ENCODE peak calls at places on chromosome 5, in six cellular contexts. N, R, B, V, I and E are unnamed samples. For H3K4me1, the result is how much of the 10 kb centered on the place peaks cover.

GRCh38 chr5:58311526-58311925 is 148.4 kb downstream of the PLK2 start:
- DNase-seq in N (no peak), R (no peak), B (no peak), V (no peak), I (no peak), E (no peak)

GRCh38 chr5:108884736-108885135 is 137.0 kb downstream of the FER start:
- DNase-seq in N (no peak), R (no peak), B (no peak), V (no peak), I (no peak), E (no peak)

GRCh38 chr5:52777186-52777585 is 10.5 kb upstream of the ITGA1 start:
- DNase-seq in N (no peak), R (no peak), B (no peak), V (no peak), I (no peak), E (no peak)

GRCh38 chr5:16606628-16607027 is 10.2 kb downstream of the RETREG1 start:
- DNase-seq in N (peak), R (no peak), B (no peak), V (no peak), I (no peak), E (no peak)

GRCh38 chr5:132473019-132473531 is 17.5 kb downstream of the IRF1 start:
- DNase-seq in N (peak), R (peak), B (peak), V (peak), I (peak), E (no peak)

GRCh38 chr5:107661038-107661649 is 9.6 kb downstream of the EFNA5 start:
- DNase-seq in N (no peak), R (no peak), B (no peak), V (no peak), I (no peak), E (no peak)

GRCh38 chr5:177390363-177391300 is 6.4 kb downstream of the SLC34A1 start:
- DNase-seq in N (peak), R (peak), B (peak), V (peak), I (peak), E (peak)

GRCh38 chr5:24547127-24547526 is 97.7 kb downstream of the CDH10 start:
- DNase-seq in N (no peak), R (no peak), B (no peak), V (no peak), I (no peak), E (no peak)

GRCh38 chr5:179317411-179318192 is 27.7 kb downstream of the ADAMTS2 start:
- DNase-seq in N (peak), R (peak), B (no peak), V (peak), I (no peak), E (no peak)

GRCh38 chr5:2262620-2263019 is 379.9 kb upstream of the IRX4 start:
- DNase-seq in N (no peak), R (no peak), B (no peak), V (no peak), I (no peak), E (no peak)

GRCh38 chr5:137360607-137361006 is 138.5 kb downstream of the SPOCK1 start:
- DNase-seq in N (no peak), R (no peak), B (no peak), V (no peak), I (no peak), E (no peak)

GRCh38 chr5:43649256-43649655 is 46.3 kb downstream of the NNT start:
- DNase-seq in N (no peak), R (no peak), B (no peak), V (no peak), I (no peak), E (no peak)

GRCh38 chr5:59562756-59563389 is 330.7 kb downstream of the PDE4D start:
- DNase-seq in N (no peak), R (peak), B (no peak), V (peak), I (peak), E (no peak)

GRCh38 chr5:93570294-93571110 is 10.5 kb downstream of the NR2F1-AS1 start:
- DNase-seq in N (no peak), R (peak), B (no peak), V (peak), I (no peak), E (no peak)

GRCh38 chr5:38134750-38135330 is 123.5 kb upstream of the EGFLAM start:
- DNase-seq in N (no peak), R (no peak), B (no peak), V (no peak), I (no peak), E (peak)

GRCh38 chr5:23269981-23270380 is 237.4 kb upstream of the PRDM9 start:
- DNase-seq in N (no peak), R (no peak), B (no peak), V (no peak), I (no peak), E (no peak)

GRCh38 chr5:120901199-120901598 is 437.1 kb downstream of the PRR16 start:
- DNase-seq in N (no peak), R (no peak), B (no peak), V (no peak), I (no peak), E (no peak)

GRCh38 chr5:119353686-119354366 is 2.0 kb upstream of the TNFAIP8 start:
- DNase-seq in N (no peak), R (no peak), B (no peak), V (no peak), I (no peak), E (no peak)

GRCh38 chr5:87385794-87386193 is 26.9 kb downstream of the CCNH start:
- DNase-seq in N (no peak), R (no peak), B (no peak), V (no peak), I (no peak), E (no peak)

GRCh38 chr5:56534102-56534501 is 281.2 kb upstream of the MAP3K1 start:
- DNase-seq in N (no peak), R (no peak), B (no peak), V (peak), I (no peak), E (no peak)

GRCh38 chr5:71582945-71583584 is 4.1 kb upstream of the MCCC2 start:
- DNase-seq in N (no peak), R (no peak), B (no peak), V (no peak), I (no peak), E (peak)

GRCh38 chr5:169416583-169417196 is 115.8 kb upstream of the SLIT3 start:
- DNase-seq in N (peak), R (no peak), B (peak), V (peak), I (no peak), E (no peak)

GRCh38 chr5:180808461-180809000 is 5.9 kb upstream of the MGAT1 start:
- DNase-seq in N (peak), R (no peak), B (no peak), V (peak), I (no peak), E (no peak)

GRCh38 chr5:175477440-175477839 is 920 bp upstream of the SFXN1 start:
- DNase-seq in N (no peak), R (no peak), B (no peak), V (no peak), I (no peak), E (no peak)

GRCh38 chr5:40386293-40386692 is 293.4 kb upstream of the PTGER4 start:
- DNase-seq in N (no peak), R (no peak), B (no peak), V (no peak), I (peak), E (no peak)

GRCh38 chr5:36357391-36357790 is 55.7 kb upstream of the RANBP3L start:
- DNase-seq in N (no peak), R (no peak), B (no peak), V (no peak), I (no peak), E (no peak)

GRCh38 chr5:127098246-127098645 is 24.9 kb upstream of the C5orf63 start:
- DNase-seq in N (no peak), R (no peak), B (no peak), V (no peak), I (no peak), E (no peak)

DNA sequence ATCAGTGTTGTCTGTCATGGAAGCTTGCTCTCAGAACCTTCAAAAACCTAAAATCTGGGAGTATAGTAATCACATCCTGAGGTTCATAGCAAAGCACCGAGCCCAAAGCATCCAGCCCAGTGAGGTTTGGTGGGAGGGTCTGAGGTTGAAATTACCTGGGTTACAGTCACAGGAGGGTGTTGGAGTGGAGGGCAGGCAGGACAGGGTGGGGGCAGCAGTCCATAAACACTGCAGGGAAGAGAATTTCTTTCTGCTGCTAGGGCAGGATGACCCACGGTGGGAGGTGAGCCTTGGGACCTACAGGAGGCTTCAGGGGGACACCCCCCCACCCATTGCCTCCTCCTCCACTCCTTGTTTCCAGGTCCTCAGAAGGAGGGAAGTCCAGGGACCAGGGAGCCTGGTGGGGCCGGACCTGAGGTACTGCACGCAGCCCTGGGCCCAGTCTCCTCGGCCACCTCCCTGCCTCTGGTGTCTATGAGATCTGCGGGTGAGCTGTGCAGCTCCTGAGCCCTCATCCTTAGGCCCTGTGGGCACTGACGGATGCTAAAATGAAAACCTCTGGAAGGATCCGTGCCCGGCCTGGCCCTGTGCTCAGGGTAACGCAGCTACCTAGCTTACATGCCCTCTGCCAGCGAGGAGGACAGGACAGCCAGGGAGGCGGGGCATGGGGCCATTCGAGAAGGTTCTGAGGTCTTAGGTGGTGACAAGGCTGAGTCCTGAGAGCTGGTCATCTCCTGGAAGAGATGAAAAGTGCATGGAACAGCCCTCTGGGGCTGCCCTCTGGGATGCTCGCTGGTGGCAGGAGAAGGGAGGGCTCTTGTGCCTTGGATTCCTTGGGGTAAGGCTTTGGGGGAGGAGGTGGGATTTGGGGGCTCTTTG is 1.8 kb upstream of the ADCY2 start:
- DNase-seq in N (no peak), R (no peak), B (no peak), V (no peak), I (no peak), E (peak)
- H3K4me3 ChIP-seq in N (no peak), R (no peak), B (no peak), V (no peak), I (no peak), E (no peak)

GRCh38 chr5:156798201-156798600 is 51.9 kb upstream of the PPP1R2B start:
- DNase-seq in N (no peak), R (no peak), B (no peak), V (no peak), I (no peak), E (no peak)

GRCh38 chr5:156800982-156801381 is 49.1 kb upstream of the PPP1R2B start:
- DNase-seq in N (no peak), R (no peak), B (no peak), V (no peak), I (no peak), E (no peak)

GRCh38 chr5:156799171-156799570 is 50.9 kb upstream of the PPP1R2B start:
- DNase-seq in N (no peak), R (no peak), B (no peak), V (no peak), I (no peak), E (no peak)

GRCh38 chr5:156802501-156802900 is 47.6 kb upstream of the PPP1R2B start:
- DNase-seq in N (no peak), R (no peak), B (no peak), V (no peak), I (no peak), E (no peak)

DNA sequence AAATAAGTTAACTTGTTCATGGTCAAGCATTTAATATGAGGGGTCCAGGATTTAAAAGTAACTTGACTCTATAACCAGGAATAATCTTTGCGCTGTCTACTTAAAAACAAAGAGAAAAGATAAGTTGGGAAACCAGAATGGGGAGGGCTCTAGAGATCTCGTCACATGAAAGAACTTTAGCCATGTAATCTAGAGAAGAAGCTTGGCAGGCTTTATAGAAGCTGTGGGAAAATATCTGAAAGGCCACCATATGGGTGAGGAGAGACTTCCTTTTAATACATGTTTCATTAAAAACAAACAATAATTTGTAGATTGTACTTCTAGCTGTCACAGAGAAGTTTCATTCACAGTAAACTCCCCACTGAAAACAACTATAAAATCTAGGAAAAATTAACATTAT is 46.7 kb upstream of the PPP1R2B start:
- DNase-seq in N (no peak), R (no peak), B (no peak), V (no peak), I (no peak), E (no peak)
- H3K4me1 ChIP-seq in N (under half), R (under half), B (under half), V (under half), I (under half), E (under half)

GRCh38 chr5:131375351-131375750 is 111.5 kb downstream of the CDC42SE2 start:
- DNase-seq in N (no peak), R (no peak), B (no peak), V (no peak), I (peak), E (no peak)
- H3K4me3 ChIP-seq in N (no peak), R (no peak), B (no peak), V (no peak), I (no peak), E (no peak)

DNA sequence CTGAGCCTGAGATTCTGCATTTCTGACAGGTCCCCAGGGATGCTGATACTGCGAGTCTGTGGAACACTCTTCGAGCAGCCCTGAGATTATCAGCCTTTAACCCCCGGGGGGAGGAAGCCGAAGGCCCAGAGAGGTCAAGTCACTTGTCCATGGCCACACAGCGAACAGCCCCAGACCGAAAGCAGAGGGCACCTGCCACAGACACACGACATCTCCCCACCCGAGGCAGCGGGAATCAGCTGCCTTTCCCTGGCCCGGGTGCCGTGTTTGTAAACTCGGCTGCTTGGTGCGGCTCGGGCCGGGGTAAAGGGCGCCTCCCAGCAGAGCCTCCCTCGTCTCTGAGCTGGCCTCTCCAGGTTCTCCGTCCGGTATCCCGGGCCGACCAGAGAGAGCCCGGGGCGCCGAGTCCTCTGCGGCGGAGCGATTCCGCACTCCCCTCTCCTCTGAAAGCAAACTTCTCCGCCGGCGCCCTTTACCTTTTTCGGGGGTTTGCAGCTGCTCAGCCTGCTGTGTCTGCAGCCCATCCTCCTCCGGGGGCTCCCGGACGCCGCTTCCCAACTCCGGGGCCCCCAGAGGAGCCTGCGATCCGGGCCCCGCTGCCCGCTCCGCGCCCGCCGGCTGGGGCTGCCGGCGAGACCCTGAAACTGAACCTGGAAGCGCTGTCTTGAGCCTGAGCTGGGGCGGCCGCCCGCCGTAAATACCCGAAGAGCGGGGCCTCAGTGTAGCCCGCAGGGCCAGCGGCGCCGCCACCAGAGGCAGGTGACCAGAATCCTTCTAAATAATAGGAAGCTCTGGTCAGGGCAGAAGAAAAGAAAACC is at the start of gene CCDC69:
- DNase-seq in N (no peak), R (peak), B (peak), V (peak), I (peak), E (no peak)
- H3K4me1 ChIP-seq in N (under half), R (under half), B (under half), V (under half), I (half or more), E (half or more)

DNA sequence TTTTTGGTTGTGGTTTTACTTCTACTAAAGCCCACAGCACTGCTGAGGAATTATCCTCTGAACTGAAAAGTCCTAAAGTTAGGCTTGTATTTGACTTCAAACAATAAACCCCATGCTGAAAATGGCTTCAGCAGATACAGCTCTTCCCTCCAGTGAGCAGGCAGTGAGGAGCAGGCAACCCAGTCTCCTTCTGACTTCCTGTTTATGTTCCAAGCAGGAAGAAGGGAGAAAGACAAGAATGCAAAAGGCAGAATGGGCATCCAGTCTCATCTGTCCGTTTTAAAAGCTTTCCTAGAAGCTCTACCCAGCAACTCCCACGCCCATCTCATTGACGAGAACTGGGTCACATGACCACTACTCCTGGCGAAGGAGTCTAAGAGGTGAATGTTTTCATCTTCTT is 80.7 kb upstream of the ZNF366 start:
- DNase-seq in N (no peak), R (no peak), B (no peak), V (no peak), I (no peak), E (no peak)
- H3K4me3 ChIP-seq in N (no peak), R (no peak), B (no peak), V (no peak), I (no peak), E (no peak)

GRCh38 chr5:83487155-83487554 is 15.6 kb downstream of the VCAN start:
- DNase-seq in N (no peak), R (no peak), B (no peak), V (no peak), I (no peak), E (no peak)

GRCh38 chr5:83488821-83489220 is 17.3 kb downstream of the VCAN start:
- DNase-seq in N (no peak), R (no peak), B (no peak), V (no peak), I (no peak), E (no peak)

GRCh38 chr5:83488271-83488670 is 16.7 kb downstream of the VCAN start:
- DNase-seq in N (no peak), R (no peak), B (no peak), V (no peak), I (no peak), E (no peak)

GRCh38 chr5:83492331-83492730 is 20.8 kb downstream of the VCAN start:
- DNase-seq in N (no peak), R (no peak), B (no peak), V (no peak), I (no peak), E (no peak)

DNA sequence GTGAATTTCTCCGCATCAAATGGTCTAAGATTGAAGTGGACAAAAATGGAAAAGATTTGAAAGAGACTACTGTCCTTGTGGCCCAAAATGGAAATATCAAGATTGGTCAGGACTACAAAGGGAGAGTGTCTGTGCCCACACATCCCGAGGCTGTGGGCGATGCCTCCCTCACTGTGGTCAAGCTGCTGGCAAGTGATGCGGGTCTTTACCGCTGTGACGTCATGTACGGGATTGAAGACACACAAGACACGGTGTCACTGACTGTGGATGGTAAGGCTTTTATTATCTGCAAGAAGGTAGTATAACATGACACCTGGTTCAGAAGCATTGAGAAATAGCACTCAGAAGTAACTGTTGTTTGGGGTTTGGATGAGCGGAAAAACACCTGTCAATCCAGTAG is 18.7 kb downstream of the VCAN start:
- DNase-seq in N (no peak), R (no peak), B (no peak), V (no peak), I (no peak), E (no peak)
- H3K4me1 ChIP-seq in N (under half), R (under half), B (under half), V (under half), I (under half), E (under half)

GRCh38 chr5:188488-189481 is 2.5 kb upstream of the LRRC14B start:
- DNase-seq in N (peak), R (peak), B (peak), V (peak), I (peak), E (peak)
- H3K4me3 ChIP-seq in N (peak), R (no peak), B (peak), V (peak), I (no peak), E (peak)

GRCh38 chr5:74337252-74338100 is 303.1 kb downstream of the ENC1 start:
- DNase-seq in N (no peak), R (no peak), B (no peak), V (no peak), I (no peak), E (no peak)

GRCh38 chr5:74341221-74341620 is 299.3 kb downstream of the ENC1 start:
- DNase-seq in N (no peak), R (no peak), B (no peak), V (no peak), I (no peak), E (no peak)

GRCh38 chr5:74340476-74340875 is 300.1 kb downstream of the ENC1 start:
- DNase-seq in N (no peak), R (no peak), B (no peak), V (no peak), I (no peak), E (no peak)

GRCh38 chr5:74336286-74336685 is 304.2 kb downstream of the ENC1 start:
- DNase-seq in N (no peak), R (no peak), B (no peak), V (no peak), I (no peak), E (no peak)

DNA sequence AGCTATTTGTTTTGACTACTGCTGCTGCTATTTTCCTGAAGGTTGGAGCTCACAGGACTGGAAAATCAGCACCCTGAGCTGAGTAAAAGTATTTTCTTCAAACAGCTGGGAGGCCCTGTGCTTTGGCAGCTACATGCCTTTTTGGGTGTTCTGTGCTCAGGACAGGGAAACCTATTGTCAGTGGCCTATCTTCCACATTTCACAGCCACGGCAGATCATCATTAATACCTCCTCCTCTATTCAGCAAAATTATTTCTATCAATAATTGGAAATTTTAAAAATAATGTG is 302.5 kb downstream of the ENC1 start:
- DNase-seq in N (no peak), R (no peak), B (no peak), V (no peak), I (no peak), E (no peak)
- H3K4me1 ChIP-seq in N (under half), R (under half), B (under half), V (under half), I (under half), E (under half)